ENCODE peak calls at places on chromosomes 6 and 20, in nine cellular contexts. One of them, this sample, is unnamed.

GRCh38 chr6:94902974-94903628 is 674.2 kb upstream of the MANEA start:
- DNase-seq in transverse colon: no peak
- DNase-seq in neural crest cell: no peak
- DNase-seq in GM13976: no peak
- DNase-seq in hypothalamus: no peak
- DNase-seq in posterior vena cava: no peak
- DNase-seq in NCI-H1417: no peak
- DNase-seq in fibroblast of lung: no peak
- DNase-seq in activated CD4-positive, alpha-beta T cell treated with anti-CD3 and anti-CD28 coated beads, Interleukin-2, amount 50 U/mL, for 24 hours: no peak
- DNase-seq in this sample: no peak

GRCh38 chr20:49987868-49988690 is 5.3 kb downstream of the SNAI1 start:
- DNase-seq in GM13976: no peak
- DNase-seq in transverse colon: no peak
- DNase-seq in activated CD4-positive, alpha-beta T cell treated with anti-CD3 and anti-CD28 coated beads, Interleukin-2, amount 50 U/mL, for 24 hours: no peak
- DNase-seq in neural crest cell: no peak
- DNase-seq in NCI-H1417: no peak
- DNase-seq in hypothalamus: no peak
- DNase-seq in posterior vena cava: no peak
- DNase-seq in fibroblast of lung: peak
- DNase-seq in this sample: no peak

GRCh38 chr6:109790131-109790530 is 99.0 kb downstream of the FIG4 start:
- DNase-seq in activated CD4-positive, alpha-beta T cell treated with anti-CD3 and anti-CD28 coated beads, Interleukin-2, amount 50 U/mL, for 24 hours: no peak
- DNase-seq in neural crest cell: no peak
- DNase-seq in NCI-H1417: no peak
- DNase-seq in hypothalamus: no peak
- DNase-seq in transverse colon: no peak
- DNase-seq in GM13976: no peak
- DNase-seq in posterior vena cava: no peak
- DNase-seq in fibroblast of lung: peak
- DNase-seq in this sample: no peak

GRCh38 chr6:156791261-156791850 is 14.2 kb downstream of the ARID1B start:
- DNase-seq in hypothalamus: no peak
- DNase-seq in posterior vena cava: no peak
- DNase-seq in activated CD4-positive, alpha-beta T cell treated with anti-CD3 and anti-CD28 coated beads, Interleukin-2, amount 50 U/mL, for 24 hours: peak
- DNase-seq in transverse colon: no peak
- DNase-seq in GM13976: no peak
- DNase-seq in NCI-H1417: peak
- DNase-seq in fibroblast of lung: peak
- DNase-seq in neural crest cell: no peak
- DNase-seq in this sample: no peak

GRCh38 chr6:32397252-32397920 is 9.6 kb downstream of the BTNL2 start:
- DNase-seq in hypothalamus: no peak
- DNase-seq in posterior vena cava: no peak
- DNase-seq in fibroblast of lung: peak
- DNase-seq in NCI-H1417: no peak
- DNase-seq in neural crest cell: no peak
- DNase-seq in activated CD4-positive, alpha-beta T cell treated with anti-CD3 and anti-CD28 coated beads, Interleukin-2, amount 50 U/mL, for 24 hours: no peak
- DNase-seq in GM13976: peak
- DNase-seq in transverse colon: peak
- DNase-seq in this sample: no peak

GRCh38 chr20:36105731-36106226 is 48.8 kb upstream of the EPB41L1 start:
- DNase-seq in NCI-H1417: no peak
- DNase-seq in transverse colon: peak
- DNase-seq in activated CD4-positive, alpha-beta T cell treated with anti-CD3 and anti-CD28 coated beads, Interleukin-2, amount 50 U/mL, for 24 hours: no peak
- DNase-seq in neural crest cell: no peak
- DNase-seq in GM13976: no peak
- DNase-seq in fibroblast of lung: no peak
- DNase-seq in hypothalamus: no peak
- DNase-seq in posterior vena cava: no peak
- DNase-seq in this sample: no peak

GRCh38 chr6:28720357-28721231 is 194.9 kb downstream of the GPX5 start:
- DNase-seq in NCI-H1417: no peak
- DNase-seq in activated CD4-positive, alpha-beta T cell treated with anti-CD3 and anti-CD28 coated beads, Interleukin-2, amount 50 U/mL, for 24 hours: no peak
- DNase-seq in transverse colon: no peak
- DNase-seq in fibroblast of lung: no peak
- DNase-seq in GM13976: no peak
- DNase-seq in neural crest cell: no peak
- DNase-seq in hypothalamus: no peak
- DNase-seq in posterior vena cava: no peak
- DNase-seq in this sample: no peak

GRCh38 chr6:11851405-11851804 is 72.8 kb upstream of the ADTRP start:
- DNase-seq in posterior vena cava: no peak
- DNase-seq in activated CD4-positive, alpha-beta T cell treated with anti-CD3 and anti-CD28 coated beads, Interleukin-2, amount 50 U/mL, for 24 hours: no peak
- DNase-seq in fibroblast of lung: peak
- DNase-seq in transverse colon: no peak
- DNase-seq in neural crest cell: no peak
- DNase-seq in GM13976: no peak
- DNase-seq in NCI-H1417: peak
- DNase-seq in hypothalamus: no peak
- DNase-seq in this sample: no peak

GRCh38 chr6:141726158-141726557 is 406.6 kb upstream of the GJE1 start:
- DNase-seq in posterior vena cava: no peak
- DNase-seq in neural crest cell: no peak
- DNase-seq in hypothalamus: no peak
- DNase-seq in GM13976: no peak
- DNase-seq in fibroblast of lung: peak
- DNase-seq in transverse colon: no peak
- DNase-seq in activated CD4-positive, alpha-beta T cell treated with anti-CD3 and anti-CD28 coated beads, Interleukin-2, amount 50 U/mL, for 24 hours: no peak
- DNase-seq in NCI-H1417: no peak
- DNase-seq in this sample: no peak

GRCh38 chr6:157789297-157789696 is 33.7 kb upstream of the SNX9 start:
- DNase-seq in fibroblast of lung: no peak
- DNase-seq in NCI-H1417: no peak
- DNase-seq in GM13976: no peak
- DNase-seq in transverse colon: no peak
- DNase-seq in neural crest cell: no peak
- DNase-seq in hypothalamus: no peak
- DNase-seq in posterior vena cava: no peak
- DNase-seq in activated CD4-positive, alpha-beta T cell treated with anti-CD3 and anti-CD28 coated beads, Interleukin-2, amount 50 U/mL, for 24 hours: no peak
- DNase-seq in this sample: no peak

GRCh38 chr6:28807682-28808280 is 116.0 kb downstream of the TRIM27 start:
- DNase-seq in hypothalamus: no peak
- DNase-seq in fibroblast of lung: peak
- DNase-seq in posterior vena cava: no peak
- DNase-seq in NCI-H1417: peak
- DNase-seq in transverse colon: no peak
- DNase-seq in GM13976: no peak
- DNase-seq in neural crest cell: no peak
- DNase-seq in activated CD4-positive, alpha-beta T cell treated with anti-CD3 and anti-CD28 coated beads, Interleukin-2, amount 50 U/mL, for 24 hours: peak
- DNase-seq in this sample: no peak

GRCh38 chr6:166566026-166567011 is 20.2 kb downstream of the RAMACL start:
- DNase-seq in transverse colon: no peak
- DNase-seq in fibroblast of lung: no peak
- DNase-seq in neural crest cell: no peak
- DNase-seq in activated CD4-positive, alpha-beta T cell treated with anti-CD3 and anti-CD28 coated beads, Interleukin-2, amount 50 U/mL, for 24 hours: no peak
- DNase-seq in GM13976: no peak
- DNase-seq in hypothalamus: no peak
- DNase-seq in NCI-H1417: no peak
- DNase-seq in posterior vena cava: peak
- DNase-seq in this sample: no peak

GRCh38 chr6:100121854-100122609 is 128.0 kb upstream of the MCHR2 start:
- DNase-seq in hypothalamus: no peak
- DNase-seq in transverse colon: no peak
- DNase-seq in fibroblast of lung: no peak
- DNase-seq in posterior vena cava: no peak
- DNase-seq in activated CD4-positive, alpha-beta T cell treated with anti-CD3 and anti-CD28 coated beads, Interleukin-2, amount 50 U/mL, for 24 hours: no peak
- DNase-seq in GM13976: no peak
- DNase-seq in neural crest cell: no peak
- DNase-seq in NCI-H1417: no peak
- DNase-seq in this sample: no peak

GRCh38 chr6:147970970-147971369 is 371.7 kb upstream of the SASH1 start:
- DNase-seq in GM13976: no peak
- DNase-seq in neural crest cell: no peak
- DNase-seq in transverse colon: no peak
- DNase-seq in NCI-H1417: no peak
- DNase-seq in fibroblast of lung: no peak
- DNase-seq in hypothalamus: no peak
- DNase-seq in activated CD4-positive, alpha-beta T cell treated with anti-CD3 and anti-CD28 coated beads, Interleukin-2, amount 50 U/mL, for 24 hours: no peak
- DNase-seq in posterior vena cava: no peak
- DNase-seq in this sample: no peak

GRCh38 chr6:797479-798077 is 104.6 kb upstream of the EXOC2 start:
- DNase-seq in posterior vena cava: no peak
- DNase-seq in activated CD4-positive, alpha-beta T cell treated with anti-CD3 and anti-CD28 coated beads, Interleukin-2, amount 50 U/mL, for 24 hours: peak
- DNase-seq in NCI-H1417: peak
- DNase-seq in hypothalamus: no peak
- DNase-seq in fibroblast of lung: peak
- DNase-seq in transverse colon: peak
- DNase-seq in GM13976: peak
- DNase-seq in neural crest cell: peak
- DNase-seq in this sample: no peak

GRCh38 chr6:45488269-45488668 is 110.5 kb upstream of the SUPT3H start:
- DNase-seq in hypothalamus: no peak
- DNase-seq in fibroblast of lung: no peak
- DNase-seq in posterior vena cava: no peak
- DNase-seq in transverse colon: no peak
- DNase-seq in GM13976: no peak
- DNase-seq in NCI-H1417: no peak
- DNase-seq in neural crest cell: no peak
- DNase-seq in activated CD4-positive, alpha-beta T cell treated with anti-CD3 and anti-CD28 coated beads, Interleukin-2, amount 50 U/mL, for 24 hours: no peak
- DNase-seq in this sample: no peak

GRCh38 chr6:40893021-40893420 is 146.0 kb downstream of the UNC5CL start:
- DNase-seq in NCI-H1417: no peak
- DNase-seq in activated CD4-positive, alpha-beta T cell treated with anti-CD3 and anti-CD28 coated beads, Interleukin-2, amount 50 U/mL, for 24 hours: no peak
- DNase-seq in hypothalamus: no peak
- DNase-seq in neural crest cell: no peak
- DNase-seq in posterior vena cava: no peak
- DNase-seq in fibroblast of lung: no peak
- DNase-seq in GM13976: no peak
- DNase-seq in transverse colon: no peak
- DNase-seq in this sample: no peak

GRCh38 chr6:77650098-77650663 is 2.7 kb upstream of the MEI4 start:
- DNase-seq in neural crest cell: peak
- DNase-seq in GM13976: peak
- DNase-seq in NCI-H1417: peak
- DNase-seq in posterior vena cava: peak
- DNase-seq in activated CD4-positive, alpha-beta T cell treated with anti-CD3 and anti-CD28 coated beads, Interleukin-2, amount 50 U/mL, for 24 hours: no peak
- DNase-seq in fibroblast of lung: peak
- DNase-seq in transverse colon: peak
- DNase-seq in hypothalamus: peak
- DNase-seq in this sample: peak

GRCh38 chr6:31096656-31097055 is 15.7 kb downstream of the C6orf15 start:
- DNase-seq in GM13976: no peak
- DNase-seq in hypothalamus: no peak
- DNase-seq in transverse colon: no peak
- DNase-seq in activated CD4-positive, alpha-beta T cell treated with anti-CD3 and anti-CD28 coated beads, Interleukin-2, amount 50 U/mL, for 24 hours: no peak
- DNase-seq in posterior vena cava: no peak
- DNase-seq in fibroblast of lung: no peak
- DNase-seq in NCI-H1417: no peak
- DNase-seq in neural crest cell: no peak
- DNase-seq in this sample: no peak

GRCh38 chr20:45433316-45433715 is 17.4 kb downstream of the PIGT start:
- DNase-seq in GM13976: no peak
- DNase-seq in transverse colon: peak
- DNase-seq in neural crest cell: no peak
- DNase-seq in NCI-H1417: no peak
- DNase-seq in fibroblast of lung: peak
- DNase-seq in activated CD4-positive, alpha-beta T cell treated with anti-CD3 and anti-CD28 coated beads, Interleukin-2, amount 50 U/mL, for 24 hours: no peak
- DNase-seq in posterior vena cava: no peak
- DNase-seq in hypothalamus: peak
- DNase-seq in this sample: peak

This sample was measured in C1 segment of cervical spinal cord.